ENCODE peak calls at places on chromosomes 3 and 15, in four cellular contexts. One of them, this sample, is unnamed.
A peak's percentile ranks its signal among the peaks of the same experiment; 100 is the strongest.

GRCh38 chr3:148957586-148957985 is 33.8 kb upstream of the GYG1 start:
- DNase-seq in activated B cell treated with CpG ODN at 0.5 μM for 24 hours: no peak
- DNase-seq in endothelial cell: peak; percentile 41
- DNase-seq in BJ: no peak
- DNase-seq in this sample: no peak

GRCh38 chr15:89857673-89858072 is 36.1 kb downstream of the AP3S2 start:
- DNase-seq in BJ: no peak
- DNase-seq in activated B cell treated with CpG ODN at 0.5 μM for 24 hours: no peak
- DNase-seq in endothelial cell: no peak
- DNase-seq in this sample: no peak

GRCh38 chr15:99371180-99372103 is 120.2 kb downstream of the LRRC28 start:
- DNase-seq in endothelial cell: no peak
- DNase-seq in BJ: no peak
- DNase-seq in activated B cell treated with CpG ODN at 0.5 μM for 24 hours: no peak
- DNase-seq in this sample: no peak

GRCh38 chr3:27467545-27467944 is 16.6 kb downstream of the SLC4A7 start:
- DNase-seq in activated B cell treated with CpG ODN at 0.5 μM for 24 hours: no peak
- DNase-seq in BJ: no peak
- DNase-seq in endothelial cell: no peak
- DNase-seq in this sample: no peak

GRCh38 chr3:13714251-13714916 is 165.5 kb downstream of the FBLN2 start:
- DNase-seq in endothelial cell: no peak
- DNase-seq in activated B cell treated with CpG ODN at 0.5 μM for 24 hours: peak; percentile 4
- DNase-seq in BJ: no peak
- DNase-seq in this sample: peak; percentile 6

GRCh38 chr15:48544816-48545215 is 100.7 kb downstream of the FBN1 start:
- DNase-seq in endothelial cell: no peak
- DNase-seq in activated B cell treated with CpG ODN at 0.5 μM for 24 hours: no peak
- DNase-seq in BJ: no peak
- DNase-seq in this sample: no peak

GRCh38 chr3:72273615-72274014 is 488.7 kb upstream of the PROK2 start:
- DNase-seq in BJ: peak; percentile 74
- DNase-seq in activated B cell treated with CpG ODN at 0.5 μM for 24 hours: no peak
- DNase-seq in endothelial cell: peak; percentile 37
- DNase-seq in this sample: no peak

GRCh38 chr3:188220988-188221818 is 67.2 kb downstream of the LPP start:
- DNase-seq in activated B cell treated with CpG ODN at 0.5 μM for 24 hours: no peak
- DNase-seq in endothelial cell: no peak
- DNase-seq in BJ: peak; percentile 31
- DNase-seq in this sample: no peak

GRCh38 chr3:27138005-27138404 is 231.2 kb downstream of the NEK10 start:
- DNase-seq in activated B cell treated with CpG ODN at 0.5 μM for 24 hours: no peak
- DNase-seq in BJ: no peak
- DNase-seq in endothelial cell: no peak
- DNase-seq in this sample: no peak

GRCh38 chr15:22966321-22967083 is 13.7 kb downstream of the CYFIP1 start:
- DNase-seq in activated B cell treated with CpG ODN at 0.5 μM for 24 hours: no peak
- DNase-seq in BJ: no peak
- DNase-seq in endothelial cell: no peak
- DNase-seq in this sample: no peak

GRCh38 chr3:19149388-19149787 is 1.1 kb downstream of the KCNH8 start:
- DNase-seq in activated B cell treated with CpG ODN at 0.5 μM for 24 hours: no peak
- DNase-seq in BJ: no peak
- DNase-seq in endothelial cell: peak; percentile 57
- DNase-seq in this sample: peak; percentile 18

GRCh38 chr3:192188218-192188835 is 539.0 kb downstream of the FGF12 start:
- DNase-seq in activated B cell treated with CpG ODN at 0.5 μM for 24 hours: no peak
- DNase-seq in endothelial cell: peak; percentile 70
- DNase-seq in BJ: no peak
- DNase-seq in this sample: peak; percentile 27

GRCh38 chr3:155233213-155233612 is 60.3 kb downstream of the STRIT1 start:
- DNase-seq in endothelial cell: no peak
- DNase-seq in BJ: peak; percentile 79
- DNase-seq in activated B cell treated with CpG ODN at 0.5 μM for 24 hours: no peak
- DNase-seq in this sample: no peak

GRCh38 chr3:172194702-172195392 is 155.5 kb downstream of the FNDC3B start:
- DNase-seq in activated B cell treated with CpG ODN at 0.5 μM for 24 hours: no peak
- DNase-seq in BJ: no peak
- DNase-seq in endothelial cell: no peak
- DNase-seq in this sample: no peak

GRCh38 chr15:41115652-41116115 is 396 bp downstream of the INO80 start:
- DNase-seq in endothelial cell: peak; percentile 38
- DNase-seq in BJ: no peak
- DNase-seq in activated B cell treated with CpG ODN at 0.5 μM for 24 hours: peak; percentile 71
- DNase-seq in this sample: no peak

GRCh38 chr3:114155370-114155821 is 23.5 kb downstream of the DRD3 start:
- DNase-seq in endothelial cell: peak; percentile 51
- DNase-seq in activated B cell treated with CpG ODN at 0.5 μM for 24 hours: no peak
- DNase-seq in BJ: no peak
- DNase-seq in this sample: no peak

GRCh38 chr15:57821826-57822225 is 115.3 kb downstream of the POLR2M start:
- DNase-seq in BJ: no peak
- DNase-seq in activated B cell treated with CpG ODN at 0.5 μM for 24 hours: no peak
- DNase-seq in endothelial cell: no peak
- DNase-seq in this sample: no peak

GRCh38 chr3:48885753-48886152 is 12.9 kb downstream of the SLC25A20 start:
- DNase-seq in activated B cell treated with CpG ODN at 0.5 μM for 24 hours: no peak
- DNase-seq in endothelial cell: no peak
- DNase-seq in BJ: no peak
- DNase-seq in this sample: no peak

GRCh38 chr3:85576091-85576690 is 617.4 kb downstream of the CADM2 start:
- DNase-seq in activated B cell treated with CpG ODN at 0.5 μM for 24 hours: no peak
- DNase-seq in BJ: no peak
- DNase-seq in endothelial cell: peak; percentile 67
- DNase-seq in this sample: peak; percentile 46

GRCh38 chr15:45522931-45523331 is 376 bp upstream of the SLC30A4 start:
- DNase-seq in BJ: no peak
- DNase-seq in endothelial cell: peak; percentile 25
- DNase-seq in activated B cell treated with CpG ODN at 0.5 μM for 24 hours: no peak
- DNase-seq in this sample: no peak

GRCh38 chr15:64383760-64384159 is 2.5 kb upstream of the PCLAF start:
- DNase-seq in BJ: no peak
- DNase-seq in endothelial cell: no peak
- DNase-seq in activated B cell treated with CpG ODN at 0.5 μM for 24 hours: no peak
- DNase-seq in this sample: no peak

GRCh38 chr15:64386291-64386690 is 1.3 kb upstream of the TRIP4 start:
- DNase-seq in activated B cell treated with CpG ODN at 0.5 μM for 24 hours: no peak
- DNase-seq in BJ: no peak
- DNase-seq in endothelial cell: no peak
- DNase-seq in this sample: no peak

GRCh38 chr15:64379216-64379960 is 1.9 kb downstream of the PCLAF start:
- DNase-seq in BJ: no peak
- DNase-seq in activated B cell treated with CpG ODN at 0.5 μM for 24 hours: no peak
- DNase-seq in endothelial cell: no peak
- DNase-seq in this sample: no peak

GRCh38 chr15:64381000-64381751 is at the start of gene PCLAF:
- DNase-seq in BJ: peak; percentile 82
- DNase-seq in endothelial cell: peak; percentile 92
- DNase-seq in activated B cell treated with CpG ODN at 0.5 μM for 24 hours: peak; percentile 74
- DNase-seq in this sample: peak; percentile 86
- TF ChIP-seq CTCF in BJ: no peak
- TF ChIP-seq CTCF in endothelial cell: no peak
- TF ChIP-seq CTCF in activated B cell treated with CpG ODN at 0.5 μM for 24 hours: no peak
- TF ChIP-seq CTCF in this sample: no peak

GRCh38 chr15:81258455-81258854 is 61.8 kb downstream of the IL16 start:
- DNase-seq in BJ: no peak
- DNase-seq in endothelial cell: no peak
- DNase-seq in activated B cell treated with CpG ODN at 0.5 μM for 24 hours: no peak
- DNase-seq in this sample: no peak

GRCh38 chr15:81255596-81255995 is 58.9 kb downstream of the IL16 start:
- DNase-seq in endothelial cell: no peak
- DNase-seq in BJ: no peak
- DNase-seq in activated B cell treated with CpG ODN at 0.5 μM for 24 hours: no peak
- DNase-seq in this sample: no peak

GRCh38 chr15:81254277-81255265 is 57.9 kb downstream of the IL16 start:
- DNase-seq in endothelial cell: no peak
- DNase-seq in BJ: no peak
- DNase-seq in activated B cell treated with CpG ODN at 0.5 μM for 24 hours: no peak
- DNase-seq in this sample: no peak

GRCh38 chr15:81257435-81257834 is 60.8 kb downstream of the IL16 start:
- DNase-seq in activated B cell treated with CpG ODN at 0.5 μM for 24 hours: no peak
- DNase-seq in BJ: no peak
- DNase-seq in endothelial cell: no peak
- DNase-seq in this sample: no peak

DNA sequence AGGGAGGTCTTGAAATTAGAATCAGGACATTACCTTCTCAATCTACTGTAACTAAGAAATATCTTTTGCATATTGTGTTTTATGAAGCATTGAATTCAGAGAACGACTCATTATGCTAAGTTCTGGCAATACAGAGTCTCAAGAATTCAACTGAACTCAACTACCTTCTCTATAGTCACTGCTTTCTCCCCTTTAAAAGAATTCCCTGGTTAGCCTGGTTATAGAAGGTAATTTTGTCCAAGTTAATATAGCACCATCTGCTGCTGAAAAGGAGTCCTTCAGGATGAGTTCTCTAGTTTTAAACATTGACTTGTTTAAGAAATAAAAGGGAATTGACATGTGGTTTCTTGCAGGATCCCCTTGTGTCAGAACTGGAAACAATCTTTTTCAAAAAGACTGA is 60.2 kb downstream of the IL16 start:
- DNase-seq in endothelial cell: no peak
- DNase-seq in activated B cell treated with CpG ODN at 0.5 μM for 24 hours: no peak
- DNase-seq in BJ: no peak
- DNase-seq in this sample: no peak
- TF ChIP-seq CTCF in endothelial cell: no peak
- TF ChIP-seq CTCF in activated B cell treated with CpG ODN at 0.5 μM for 24 hours: no peak
- TF ChIP-seq CTCF in BJ: peak; percentile 62
- TF ChIP-seq CTCF in this sample: peak; percentile 50

GRCh38 chr3:11653298-11654055 is 9.8 kb upstream of the VGLL4 start:
- DNase-seq in activated B cell treated with CpG ODN at 0.5 μM for 24 hours: no peak
- DNase-seq in endothelial cell: no peak
- DNase-seq in BJ: no peak
- DNase-seq in this sample: no peak
- TF ChIP-seq CTCF in activated B cell treated with CpG ODN at 0.5 μM for 24 hours: no peak
- TF ChIP-seq CTCF in endothelial cell: peak; percentile 22
- TF ChIP-seq CTCF in BJ: no peak
- TF ChIP-seq CTCF in this sample: no peak

DNA sequence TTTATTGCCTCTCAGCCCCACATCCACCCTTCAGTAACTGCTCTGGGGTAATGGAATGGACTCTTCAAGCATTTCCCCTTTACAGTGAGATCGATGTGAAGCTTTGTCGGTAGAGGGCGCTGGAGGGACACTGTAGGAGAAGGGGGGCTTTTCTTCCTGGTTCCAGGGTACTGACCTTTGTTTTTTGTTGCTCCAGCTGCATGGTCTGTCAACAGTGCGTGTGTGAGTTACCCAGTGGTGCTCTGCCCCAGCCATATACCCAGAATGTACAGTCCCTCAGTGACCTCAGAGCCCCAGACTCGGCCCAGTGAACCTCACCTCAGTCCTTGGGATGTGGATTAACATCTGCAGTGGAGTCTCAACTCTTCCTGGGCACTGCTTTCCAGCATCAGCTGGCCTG is 180.3 kb upstream of the TSC22D2 start:
- DNase-seq in BJ: no peak
- DNase-seq in endothelial cell: peak; percentile 85
- DNase-seq in activated B cell treated with CpG ODN at 0.5 μM for 24 hours: no peak
- DNase-seq in this sample: peak; percentile 59
- TF ChIP-seq CTCF in BJ: peak; percentile 86
- TF ChIP-seq CTCF in endothelial cell: peak; percentile 80
- TF ChIP-seq CTCF in activated B cell treated with CpG ODN at 0.5 μM for 24 hours: no peak
- TF ChIP-seq CTCF in this sample: peak; percentile 77

GRCh38 chr15:64869501-64869900 is 27.8 kb downstream of the PLEKHO2 start:
- DNase-seq in endothelial cell: no peak
- DNase-seq in BJ: no peak
- DNase-seq in activated B cell treated with CpG ODN at 0.5 μM for 24 hours: no peak
- DNase-seq in this sample: no peak

GRCh38 chr15:64865126-64865997 is 23.6 kb downstream of the PLEKHO2 start:
- DNase-seq in BJ: no peak
- DNase-seq in activated B cell treated with CpG ODN at 0.5 μM for 24 hours: peak; percentile 39
- DNase-seq in endothelial cell: no peak
- DNase-seq in this sample: no peak

GRCh38 chr15:64865998-64866520 is 24.3 kb downstream of the PLEKHO2 start:
- DNase-seq in activated B cell treated with CpG ODN at 0.5 μM for 24 hours: no peak
- DNase-seq in endothelial cell: no peak
- DNase-seq in BJ: peak; percentile 72
- DNase-seq in this sample: no peak

GRCh38 chr15:64874131-64874530 is 32.4 kb downstream of the PLEKHO2 start:
- DNase-seq in activated B cell treated with CpG ODN at 0.5 μM for 24 hours: no peak
- DNase-seq in endothelial cell: no peak
- DNase-seq in BJ: no peak
- DNase-seq in this sample: no peak

GRCh38 chr15:64870350-64870749 is 28.6 kb downstream of the PLEKHO2 start:
- DNase-seq in endothelial cell: no peak
- DNase-seq in BJ: no peak
- DNase-seq in activated B cell treated with CpG ODN at 0.5 μM for 24 hours: no peak
- DNase-seq in this sample: no peak
- TF ChIP-seq CTCF in endothelial cell: no peak
- TF ChIP-seq CTCF in BJ: no peak
- TF ChIP-seq CTCF in activated B cell treated with CpG ODN at 0.5 μM for 24 hours: no peak
- TF ChIP-seq CTCF in this sample: no peak

GRCh38 chr3:17678116-17678741 is 64.2 kb downstream of the TBC1D5 start:
- DNase-seq in activated B cell treated with CpG ODN at 0.5 μM for 24 hours: no peak
- DNase-seq in BJ: no peak
- DNase-seq in endothelial cell: no peak
- DNase-seq in this sample: no peak

GRCh38 chr3:17680530-17680929 is 61.9 kb downstream of the TBC1D5 start:
- DNase-seq in activated B cell treated with CpG ODN at 0.5 μM for 24 hours: no peak
- DNase-seq in BJ: no peak
- DNase-seq in endothelial cell: no peak
- DNase-seq in this sample: no peak
- TF ChIP-seq CTCF in activated B cell treated with CpG ODN at 0.5 μM for 24 hours: no peak
- TF ChIP-seq CTCF in BJ: no peak
- TF ChIP-seq CTCF in endothelial cell: no peak
- TF ChIP-seq CTCF in this sample: no peak

GRCh38 chr3:106860182-106860581 is 517.1 kb upstream of the CCDC54 start:
- DNase-seq in endothelial cell: no peak
- DNase-seq in BJ: no peak
- DNase-seq in activated B cell treated with CpG ODN at 0.5 μM for 24 hours: no peak
- DNase-seq in this sample: no peak

GRCh38 chr3:106862067-106862466 is 515.2 kb upstream of the CCDC54 start:
- DNase-seq in BJ: no peak
- DNase-seq in activated B cell treated with CpG ODN at 0.5 μM for 24 hours: no peak
- DNase-seq in endothelial cell: no peak
- DNase-seq in this sample: no peak
- TF ChIP-seq CTCF in BJ: peak; percentile 49
- TF ChIP-seq CTCF in activated B cell treated with CpG ODN at 0.5 μM for 24 hours: no peak
- TF ChIP-seq CTCF in endothelial cell: no peak
- TF ChIP-seq CTCF in this sample: no peak